ENCODE peak calls at places on chromosomes 2 and 18, in four cellular contexts. C is H1, O is K562, V is GM12878. B is an unnamed sample.

GRCh38 chr18:30280861-30281470 is 761.6 kb downstream of the DSC3 start:
- DNase-seq in V (no peak), O (peak; percentile 4), C (no peak), B (peak; percentile 1)

GRCh38 chr18:75209129-75209951 is at the start of gene PTGR3:
- DNase-seq in O (peak; percentile 83), V (peak; percentile 40), C (no peak), B (peak; percentile 93)

GRCh38 chr2:20561703-20562454 is 89.0 kb downstream of the HS1BP3 start:
- DNase-seq in V (no peak), C (no peak), O (peak; percentile 53), B (no peak)

GRCh38 chr2:71778514-71779305 is 325.3 kb downstream of the DYSF start:
- DNase-seq in V (no peak), O (no peak), C (no peak), B (no peak)

GRCh38 chr2:30691948-30692828 is 115.1 kb downstream of the CAPN13 start:
- DNase-seq in O (no peak), V (no peak), C (no peak), B (no peak)

GRCh38 chr18:23108496-23108895 is 26.8 kb upstream of the CABLES1 start:
- DNase-seq in C (no peak), O (no peak), V (no peak), B (no peak)

GRCh38 chr2:59713577-59713976 is 839.9 kb downstream of the BCL11A start:
- DNase-seq in O (no peak), C (no peak), V (no peak), B (no peak)

GRCh38 chr2:109209412-109209811 is 80.4 kb downstream of the SH3RF3 start:
- DNase-seq in C (no peak), V (no peak), O (no peak), B (no peak)

GRCh38 chr2:224876522-224876921 is 160.4 kb upstream of the CCDC195 start:
- DNase-seq in C (no peak), V (no peak), O (no peak), B (no peak)

GRCh38 chr2:4354678-4355077 is 651.3 kb downstream of the DCDC2C start:
- DNase-seq in O (peak; percentile 7), V (no peak), C (peak; percentile 57), B (peak; percentile 51)

GRCh38 chr18:76889086-76889699 is 66.8 kb downstream of the ZNF236 start:
- DNase-seq in O (no peak), V (no peak), C (no peak), B (no peak)

GRCh38 chr2:120767486-120768005 is 31.9 kb downstream of the GLI2 start:
- DNase-seq in C (no peak), O (no peak), V (no peak), B (no peak)

GRCh38 chr2:37335604-37336003 is 8.8 kb upstream of the QPCT start:
- DNase-seq in V (no peak), C (no peak), O (no peak), B (no peak)

GRCh38 chr2:100182494-100183355 is 40.3 kb upstream of the AFF3 start:
- DNase-seq in V (no peak), C (no peak), O (no peak), B (no peak)

GRCh38 chr2:177466337-177467195 is 74.0 kb downstream of the AGPS start:
- DNase-seq in O (no peak), V (no peak), C (no peak), B (no peak)

GRCh38 chr2:178296394-178297090 is 102.2 kb downstream of the OSBPL6 start:
- DNase-seq in C (no peak), O (no peak), V (peak; percentile 19), B (no peak)

GRCh38 chr2:230160112-230160660 is 59.6 kb downstream of the SP110 start:
- DNase-seq in O (peak; percentile 51), C (peak; percentile 31), V (peak; percentile 9), B (peak; percentile 71)

GRCh38 chr18:21203096-21203495 is 38.9 kb upstream of the GREB1L start:
- DNase-seq in C (no peak), V (no peak), O (no peak), B (no peak)

GRCh38 chr2:21097331-21097730 is 26.4 kb upstream of the TDRD15 start:
- DNase-seq in O (no peak), V (no peak), C (no peak), B (no peak)

GRCh38 chr2:165961818-165962217 is 8.2 kb upstream of the TTC21B start:
- DNase-seq in O (no peak), C (no peak), V (no peak), B (no peak)

GRCh38 chr2:31219131-31219969 is 2.0 kb upstream of the CAPN14 start:
- DNase-seq in V (peak; percentile 79), O (no peak), C (no peak), B (peak; percentile 32)

GRCh38 chr2:163604941-163605555 is 130.8 kb downstream of the FIGN start:
- DNase-seq in C (no peak), O (no peak), V (no peak), B (no peak)

GRCh38 chr2:109238580-109238979 is 109.6 kb downstream of the SH3RF3 start:
- DNase-seq in C (no peak), V (peak; percentile 59), O (no peak), B (no peak)

GRCh38 chr2:216773072-216773471 is 77.7 kb upstream of the IGFBP5 start:
- DNase-seq in V (no peak), C (no peak), O (peak; percentile 31), B (no peak)

GRCh38 chr2:151162185-151162584 is 99.5 kb downstream of the RBM43 start:
- DNase-seq in C (no peak), V (no peak), O (no peak), B (no peak)

GRCh38 chr2:15956751-15957736 is 16.7 kb downstream of the MYCN start:
- DNase-seq in V (no peak), C (no peak), O (no peak), B (no peak)

GRCh38 chr2:71117064-71117463 is 13.0 kb downstream of the MCEE start:
- DNase-seq in C (no peak), V (no peak), O (no peak), B (no peak)

GRCh38 chr2:43518182-43518581 is 77.7 kb downstream of the THADA start:
- DNase-seq in C (no peak), V (no peak), O (peak; percentile 25), B (no peak)

GRCh38 chr2:134282638-134283400 is 28.9 kb downstream of the MGAT5 start:
- DNase-seq in O (no peak), V (peak; percentile 96), C (no peak), B (no peak)

GRCh38 chr2:240277807-240278522 is 137.5 kb upstream of the OTOS start:
- DNase-seq in O (no peak), C (no peak), V (no peak), B (no peak)

GRCh38 chr18:54192900-54193299 is 31.6 kb downstream of the MBD2 start:
- DNase-seq in V (no peak), O (no peak), C (no peak), B (no peak)

GRCh38 chr2:27889774-27890145 is 427 bp downstream of the RBKS start:
- DNase-seq in C (no peak), O (no peak), V (no peak), B (no peak)

GRCh38 chr2:197080611-197081010 is 154.1 kb upstream of the PGAP1 start:
- DNase-seq in C (no peak), O (no peak), V (no peak), B (no peak)

GRCh38 chr2:197081294-197081693 is 154.8 kb upstream of the PGAP1 start:
- DNase-seq in O (no peak), V (no peak), C (no peak), B (no peak)

GRCh38 chr2:197078535-197078934 is 152.0 kb upstream of the PGAP1 start:
- DNase-seq in O (no peak), V (no peak), C (no peak), B (no peak)

GRCh38 chr2:197079832-197080555 is 153.5 kb upstream of the PGAP1 start:
- DNase-seq in V (no peak), C (no peak), O (no peak), B (peak; percentile 59)

DNA sequence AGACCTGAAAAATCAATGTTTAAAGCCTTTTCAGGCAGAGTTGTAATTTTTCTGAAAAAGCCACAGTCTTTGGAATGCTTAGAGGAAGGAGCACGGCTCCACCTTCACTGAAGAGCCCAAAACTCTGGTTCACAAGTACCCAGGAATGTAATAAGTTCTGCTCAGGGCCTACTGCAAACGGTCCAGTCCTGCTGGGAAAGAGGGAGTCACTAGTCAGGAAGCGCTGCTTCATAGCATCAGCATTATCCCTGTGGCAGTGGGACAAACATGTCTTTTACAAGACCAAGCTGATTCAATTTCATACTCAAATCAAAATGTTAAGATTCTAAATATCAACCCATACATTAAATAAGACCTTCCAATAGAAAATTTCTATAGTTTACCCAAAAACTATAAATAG is 152.9 kb upstream of the PGAP1 start:
- DNase-seq in C (no peak), V (no peak), O (no peak), B (no peak)
- TF ChIP-seq NRF1 in C (no peak), V (no peak), O (no peak), B (no peak)

GRCh38 chr18:63152096-63152495 is 167.5 kb downstream of the BCL2 start:
- DNase-seq in V (no peak), C (no peak), O (no peak), B (no peak)
- H3K4me1 ChIP-seq in V (peaks cover 75% of the 10 kb centered on the region), C (peaks cover 3% of the 10 kb centered on the region), O (no peaks in the 10 kb centered on the region), B (no peaks in the 10 kb centered on the region)

DNA sequence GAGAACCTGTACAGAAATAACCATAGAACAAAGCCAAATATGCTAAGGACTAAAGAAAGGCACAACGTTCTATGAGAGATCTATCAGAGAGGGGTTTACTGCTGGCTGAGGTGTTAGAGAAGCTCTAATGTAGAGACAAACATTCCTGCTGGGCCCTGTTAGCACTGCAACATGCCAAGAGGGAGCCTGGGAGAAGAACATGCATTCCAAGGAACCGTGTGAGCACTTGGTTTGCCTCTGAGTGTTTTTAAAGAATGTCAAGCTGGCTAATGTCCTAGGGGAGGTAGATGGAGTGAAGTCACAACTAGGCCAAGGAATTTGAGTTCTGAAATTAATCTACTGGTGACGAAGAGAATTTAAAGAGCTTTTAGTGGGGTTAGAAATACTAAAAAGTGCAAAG is 384.3 kb upstream of the LYPD1 start:
- DNase-seq in V (no peak), C (no peak), O (no peak), B (no peak)
- TF ChIP-seq TAF1 in V (no peak), C (no peak), O (no peak), B (no peak)

GRCh38 chr2:24359701-24360049 is 661 bp downstream of the ITSN2 start:
- DNase-seq in V (no peak), C (no peak), O (no peak), B (no peak)
- TF ChIP-seq NRF1 in V (no peak), C (no peak), O (no peak), B (no peak)

DNA sequence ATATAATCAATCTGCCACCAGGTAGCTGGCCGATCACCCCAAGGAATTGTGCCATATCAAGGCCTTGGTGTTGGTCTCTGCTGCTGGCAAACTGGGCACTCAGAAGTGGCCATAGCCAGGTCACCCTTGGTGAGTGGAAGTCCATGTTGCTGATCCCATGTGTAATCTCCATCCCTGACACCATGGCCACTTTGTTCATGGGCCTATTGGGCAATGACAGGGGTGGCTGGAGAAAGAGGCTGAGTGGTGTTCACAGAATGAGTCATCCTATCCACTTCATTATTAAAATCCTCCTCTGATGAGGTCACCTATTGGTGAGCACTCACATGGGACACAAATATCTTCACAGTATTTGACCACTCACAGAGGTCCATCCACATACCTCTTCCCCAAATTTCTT is 26.7 kb upstream of the CD226 start:
- DNase-seq in O (no peak), V (no peak), C (no peak), B (no peak)
- H3K4me1 ChIP-seq in O (peaks cover 2% of the 10 kb centered on the region), V (peaks cover 10% of the 10 kb centered on the region), C (no peaks in the 10 kb centered on the region), B (no peaks in the 10 kb centered on the region)

GRCh38 chr18:38956068-38956467 is 1390.5 kb upstream of the CELF4 start:
- DNase-seq in V (no peak), C (no peak), O (no peak), B (no peak)
- TF ChIP-seq TAF1 in V (no peak), C (no peak), O (no peak), B (no peak)